ENCODE peak calls at places on chromosome 9, in ten cellular contexts. One of them, this sample, is unnamed.

GRCh38 chr9:87640385-87640795 is 85.5 kb upstream of the CTSL start:
- DNase-seq in pancreas: peak; percentile 68
- DNase-seq in adrenal gland: no peak
- DNase-seq in kidney: peak; percentile 84
- DNase-seq in right atrium auricular region: no peak
- DNase-seq in GM23338: no peak
- DNase-seq in ovary: peak; percentile 69
- DNase-seq in fibroblast of lung: peak; percentile 78
- DNase-seq in right lobe of liver: peak; percentile 94
- DNase-seq in esophagus squamous epithelium: no peak
- DNase-seq in this sample: no peak

GRCh38 chr9:27467486-27467885 is 56.6 kb upstream of the IFNK start:
- DNase-seq in pancreas: no peak
- DNase-seq in adrenal gland: no peak
- DNase-seq in kidney: no peak
- DNase-seq in right atrium auricular region: no peak
- DNase-seq in GM23338: no peak
- DNase-seq in ovary: no peak
- DNase-seq in fibroblast of lung: no peak
- DNase-seq in right lobe of liver: no peak
- DNase-seq in esophagus squamous epithelium: no peak
- DNase-seq in this sample: no peak

GRCh38 chr9:87063246-87063645 is 115.9 kb upstream of the GAS1 start:
- DNase-seq in pancreas: no peak
- DNase-seq in adrenal gland: no peak
- DNase-seq in kidney: no peak
- DNase-seq in right atrium auricular region: no peak
- DNase-seq in GM23338: no peak
- DNase-seq in ovary: no peak
- DNase-seq in fibroblast of lung: peak; percentile 19
- DNase-seq in right lobe of liver: no peak
- DNase-seq in esophagus squamous epithelium: no peak
- DNase-seq in this sample: no peak

GRCh38 chr9:101098392-101098791 is 69.9 kb downstream of the PLPPR1 start:
- DNase-seq in pancreas: no peak
- DNase-seq in adrenal gland: no peak
- DNase-seq in kidney: no peak
- DNase-seq in right atrium auricular region: no peak
- DNase-seq in GM23338: peak; percentile 70
- DNase-seq in ovary: no peak
- DNase-seq in fibroblast of lung: no peak
- DNase-seq in right lobe of liver: no peak
- DNase-seq in esophagus squamous epithelium: no peak
- DNase-seq in this sample: no peak

GRCh38 chr9:73780916-73781315 is 629.3 kb downstream of the ANXA1 start:
- DNase-seq in pancreas: no peak
- DNase-seq in adrenal gland: no peak
- DNase-seq in kidney: no peak
- DNase-seq in right atrium auricular region: no peak
- DNase-seq in GM23338: no peak
- DNase-seq in ovary: no peak
- DNase-seq in fibroblast of lung: peak; percentile 96
- DNase-seq in right lobe of liver: no peak
- DNase-seq in esophagus squamous epithelium: no peak
- DNase-seq in this sample: no peak

GRCh38 chr9:22528485-22528884 is 81.9 kb downstream of the DMRTA1 start:
- DNase-seq in pancreas: no peak
- DNase-seq in adrenal gland: no peak
- DNase-seq in kidney: no peak
- DNase-seq in right atrium auricular region: no peak
- DNase-seq in GM23338: peak; percentile 39
- DNase-seq in ovary: no peak
- DNase-seq in fibroblast of lung: peak; percentile 3
- DNase-seq in right lobe of liver: no peak
- DNase-seq in esophagus squamous epithelium: no peak
- DNase-seq in this sample: no peak

GRCh38 chr9:7105095-7105494 is 347.3 kb downstream of the KDM4C start:
- DNase-seq in pancreas: no peak
- DNase-seq in adrenal gland: no peak
- DNase-seq in kidney: no peak
- DNase-seq in right atrium auricular region: no peak
- DNase-seq in GM23338: no peak
- DNase-seq in ovary: no peak
- DNase-seq in fibroblast of lung: no peak
- DNase-seq in right lobe of liver: no peak
- DNase-seq in esophagus squamous epithelium: no peak
- DNase-seq in this sample: no peak

GRCh38 chr9:88396836-88397577 is 8.8 kb downstream of the SPIN1 start:
- DNase-seq in pancreas: no peak
- DNase-seq in adrenal gland: no peak
- DNase-seq in kidney: no peak
- DNase-seq in right atrium auricular region: no peak
- DNase-seq in GM23338: no peak
- DNase-seq in ovary: no peak
- DNase-seq in fibroblast of lung: peak; percentile 93
- DNase-seq in right lobe of liver: no peak
- DNase-seq in esophagus squamous epithelium: no peak
- DNase-seq in this sample: no peak

GRCh38 chr9:23483566-23483965 is 342.5 kb downstream of the ELAVL2 start:
- DNase-seq in pancreas: no peak
- DNase-seq in adrenal gland: no peak
- DNase-seq in kidney: no peak
- DNase-seq in right atrium auricular region: no peak
- DNase-seq in GM23338: no peak
- DNase-seq in ovary: no peak
- DNase-seq in fibroblast of lung: no peak
- DNase-seq in right lobe of liver: no peak
- DNase-seq in esophagus squamous epithelium: no peak
- DNase-seq in this sample: no peak

GRCh38 chr9:99823392-99824377 is 2.0 kb downstream of the NR4A3 start:
- DNase-seq in pancreas: peak; percentile 47
- DNase-seq in adrenal gland: peak; percentile 48
- DNase-seq in kidney: peak; percentile 85
- DNase-seq in right atrium auricular region: no peak
- DNase-seq in GM23338: peak; percentile 50
- DNase-seq in ovary: peak; percentile 34
- DNase-seq in fibroblast of lung: peak; percentile 38
- DNase-seq in right lobe of liver: peak; percentile 52
- DNase-seq in esophagus squamous epithelium: no peak
- DNase-seq in this sample: peak; percentile 54
- H3K4me3 ChIP-seq in pancreas: peak overlapping the region; percentile 82
- H3K4me3 ChIP-seq in adrenal gland: peak overlapping the region; percentile 69
- H3K4me3 ChIP-seq in kidney: peak overlapping the region; percentile 97
- H3K4me3 ChIP-seq in right atrium auricular region: peak overlapping the region; percentile 75
- H3K4me3 ChIP-seq in GM23338: peak overlapping the region; percentile 78
- H3K4me3 ChIP-seq in ovary: peak overlapping the region; percentile 96
- H3K4me3 ChIP-seq in fibroblast of lung: peak overlapping the region; percentile 93
- H3K4me3 ChIP-seq in right lobe of liver: peak overlapping the region; percentile 77
- H3K4me3 ChIP-seq in esophagus squamous epithelium: peak overlapping the region; percentile 86
- H3K4me3 ChIP-seq in this sample: no peak overlapping the region

GRCh38 chr9:125235805-125236534 is 5.2 kb downstream of the HSPA5 start:
- DNase-seq in pancreas: no peak
- DNase-seq in adrenal gland: no peak
- DNase-seq in kidney: no peak
- DNase-seq in right atrium auricular region: no peak
- DNase-seq in GM23338: no peak
- DNase-seq in ovary: no peak
- DNase-seq in fibroblast of lung: no peak
- DNase-seq in right lobe of liver: no peak
- DNase-seq in esophagus squamous epithelium: no peak
- DNase-seq in this sample: no peak

GRCh38 chr9:125238915-125239446 is 2.2 kb downstream of the HSPA5 start:
- DNase-seq in pancreas: no peak
- DNase-seq in adrenal gland: no peak
- DNase-seq in kidney: no peak
- DNase-seq in right atrium auricular region: no peak
- DNase-seq in GM23338: no peak
- DNase-seq in ovary: no peak
- DNase-seq in fibroblast of lung: no peak
- DNase-seq in right lobe of liver: no peak
- DNase-seq in esophagus squamous epithelium: no peak
- DNase-seq in this sample: no peak

GRCh38 chr9:125239631-125240597 is 1.2 kb downstream of the HSPA5 start:
- DNase-seq in pancreas: no peak
- DNase-seq in adrenal gland: no peak
- DNase-seq in kidney: no peak
- DNase-seq in right atrium auricular region: no peak
- DNase-seq in GM23338: no peak
- DNase-seq in ovary: no peak
- DNase-seq in fibroblast of lung: no peak
- DNase-seq in right lobe of liver: no peak
- DNase-seq in esophagus squamous epithelium: no peak
- DNase-seq in this sample: no peak

GRCh38 chr9:125240649-125240999 is 519 bp downstream of the HSPA5 start:
- DNase-seq in pancreas: no peak
- DNase-seq in adrenal gland: peak; percentile 78
- DNase-seq in kidney: no peak
- DNase-seq in right atrium auricular region: peak; percentile 61
- DNase-seq in GM23338: peak; percentile 36
- DNase-seq in ovary: no peak
- DNase-seq in fibroblast of lung: peak; percentile 29
- DNase-seq in right lobe of liver: peak; percentile 54
- DNase-seq in esophagus squamous epithelium: no peak
- DNase-seq in this sample: no peak

DNA sequence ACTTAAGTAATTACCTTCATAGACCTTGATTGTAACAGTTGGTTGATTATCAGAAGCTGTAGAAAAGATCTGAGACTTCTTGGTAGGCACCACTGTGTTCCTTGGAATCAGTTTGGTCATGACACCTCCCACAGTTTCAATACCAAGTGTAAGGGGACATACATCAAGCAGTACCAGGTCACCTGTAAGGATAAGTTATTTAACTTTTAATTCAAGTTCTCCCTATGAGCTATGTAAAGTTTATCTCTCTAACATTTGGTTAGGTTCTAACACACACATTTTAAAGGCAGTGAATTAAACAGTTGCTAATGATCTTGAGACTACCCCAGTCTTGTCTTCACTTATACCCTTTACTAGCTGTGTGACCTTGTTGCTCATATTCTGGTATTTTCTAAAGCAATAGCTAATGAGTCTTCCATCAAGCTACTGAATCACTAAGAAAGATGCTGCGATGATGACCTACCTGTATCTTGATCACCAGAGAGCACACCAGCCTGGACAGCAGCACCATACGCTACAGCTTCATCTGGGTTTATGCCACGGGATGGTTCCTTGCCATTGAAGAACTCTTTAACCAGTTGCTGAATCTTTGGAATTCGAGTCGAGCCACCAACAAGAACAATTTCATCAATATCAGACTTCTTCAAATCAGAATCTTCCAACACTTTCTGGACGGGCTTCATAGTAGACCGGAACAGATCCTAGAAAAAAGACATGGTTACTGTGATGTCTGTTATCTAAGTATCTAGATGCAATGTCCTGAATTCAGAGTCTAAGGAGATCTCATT is 2.8 kb downstream of the HSPA5 start:
- DNase-seq in pancreas: no peak
- DNase-seq in adrenal gland: no peak
- DNase-seq in kidney: no peak
- DNase-seq in right atrium auricular region: no peak
- DNase-seq in GM23338: no peak
- DNase-seq in ovary: no peak
- DNase-seq in fibroblast of lung: no peak
- DNase-seq in right lobe of liver: no peak
- DNase-seq in esophagus squamous epithelium: no peak
- DNase-seq in this sample: no peak
- H3K4me1 ChIP-seq in pancreas: peaks cover 43% of the 10 kb centered on the region
- H3K4me1 ChIP-seq in adrenal gland: peaks cover 20% of the 10 kb centered on the region
- H3K4me1 ChIP-seq in kidney: peaks cover 4% of the 10 kb centered on the region
- H3K4me1 ChIP-seq in right atrium auricular region: no peaks in the 10 kb centered on the region
- H3K4me1 ChIP-seq in GM23338: peaks cover 17% of the 10 kb centered on the region
- H3K4me1 ChIP-seq in ovary: peaks cover 11% of the 10 kb centered on the region
- H3K4me1 ChIP-seq in fibroblast of lung: peaks cover 17% of the 10 kb centered on the region
- H3K4me1 ChIP-seq in right lobe of liver: no peaks in the 10 kb centered on the region
- H3K4me1 ChIP-seq in esophagus squamous epithelium: peaks cover 74% of the 10 kb centered on the region
- H3K4me1 ChIP-seq in this sample: peaks cover 32% of the 10 kb centered on the region

GRCh38 chr9:32334112-32334511 is 50.3 kb upstream of the ACO1 start:
- DNase-seq in pancreas: no peak
- DNase-seq in adrenal gland: no peak
- DNase-seq in kidney: no peak
- DNase-seq in right atrium auricular region: no peak
- DNase-seq in GM23338: no peak
- DNase-seq in ovary: no peak
- DNase-seq in fibroblast of lung: no peak
- DNase-seq in right lobe of liver: no peak
- DNase-seq in esophagus squamous epithelium: no peak
- DNase-seq in this sample: no peak
- TF ChIP-seq CTCF in pancreas: no peak
- TF ChIP-seq CTCF in adrenal gland: no peak
- TF ChIP-seq CTCF in kidney: no peak
- TF ChIP-seq CTCF in right atrium auricular region: no peak
- TF ChIP-seq CTCF in GM23338: peak; percentile 41
- TF ChIP-seq CTCF in ovary: no peak
- TF ChIP-seq CTCF in fibroblast of lung: no peak
- TF ChIP-seq CTCF in right lobe of liver: no peak
- TF ChIP-seq CTCF in esophagus squamous epithelium: no peak
- TF ChIP-seq CTCF in this sample: no peak

GRCh38 chr9:129569506-129570449 is 51.1 kb downstream of the C9orf50 start:
- DNase-seq in pancreas: no peak
- DNase-seq in adrenal gland: peak; percentile 39
- DNase-seq in kidney: no peak
- DNase-seq in right atrium auricular region: no peak
- DNase-seq in GM23338: peak; percentile 73
- DNase-seq in ovary: peak; percentile 68
- DNase-seq in fibroblast of lung: peak; percentile 51
- DNase-seq in right lobe of liver: no peak
- DNase-seq in esophagus squamous epithelium: no peak
- DNase-seq in this sample: peak; percentile 26
- H3K4me3 ChIP-seq in pancreas: no peak overlapping the region
- H3K4me3 ChIP-seq in adrenal gland: no peak overlapping the region
- H3K4me3 ChIP-seq in kidney: no peak overlapping the region
- H3K4me3 ChIP-seq in right atrium auricular region: peak overlapping the region; percentile 65
- H3K4me3 ChIP-seq in GM23338: peak overlapping the region; percentile 69
- H3K4me3 ChIP-seq in ovary: peak overlapping the region; percentile 47
- H3K4me3 ChIP-seq in fibroblast of lung: no peak overlapping the region
- H3K4me3 ChIP-seq in right lobe of liver: peak overlapping the region; percentile 62
- H3K4me3 ChIP-seq in esophagus squamous epithelium: peak overlapping the region; percentile 44
- H3K4me3 ChIP-seq in this sample: no peak overlapping the region

This sample was measured in mucosa of descending colon.